ENCODE peak calls at places on chromosomes 12 and 14, in seven cellular contexts. X, E, P, R, I, M and D are unnamed samples.

GRCh38 chr12:57729321-57729844 is 9.2 kb downstream of the AGAP2 start:
- DNase-seq in X (no peak), E (no peak), P (no peak), R (peak; percentile 34), I (no peak), M (no peak), D (no peak)

GRCh38 chr12:114995891-114996290 is 311.9 kb upstream of the TBX3 start:
- DNase-seq in X (no peak), E (no peak), P (no peak), R (no peak), I (no peak), M (no peak), D (no peak)

GRCh38 chr12:105252901-105253300 is 16.9 kb upstream of the APPL2 start:
- DNase-seq in X (no peak), E (no peak), P (no peak), R (no peak), I (no peak), M (no peak), D (no peak)

GRCh38 chr12:49133014-49133413 is 1.8 kb upstream of the TUBA1B start:
- DNase-seq in X (peak; percentile 23), E (no peak), P (no peak), R (no peak), I (no peak), M (no peak), D (no peak)

GRCh38 chr12:65663648-65664047 is 160.6 kb upstream of the HMGA2 start:
- DNase-seq in X (no peak), E (no peak), P (no peak), R (no peak), I (no peak), M (no peak), D (no peak)

GRCh38 chr12:104507672-104508071 is 50.9 kb downstream of the CHST11 start:
- DNase-seq in X (no peak), E (no peak), P (no peak), R (no peak), I (no peak), M (no peak), D (no peak)

GRCh38 chr12:109897029-109897428 is 3.0 kb upstream of the TCHP start:
- DNase-seq in X (no peak), E (no peak), P (no peak), R (no peak), I (no peak), M (no peak), D (no peak)

GRCh38 chr12:117580718-117581062 is 219.3 kb upstream of the NOS1 start:
- DNase-seq in X (no peak), E (no peak), P (peak; percentile 33), R (no peak), I (no peak), M (no peak), D (peak; percentile 61)

GRCh38 chr12:49054096-49054495 is 6.5 kb downstream of the KMT2D start:
- DNase-seq in X (no peak), E (no peak), P (no peak), R (no peak), I (no peak), M (no peak), D (no peak)

GRCh38 chr12:67498981-67499380 is 149.6 kb upstream of the DYRK2 start:
- DNase-seq in X (no peak), E (peak; percentile 19), P (no peak), R (no peak), I (no peak), M (no peak), D (no peak)

GRCh38 chr14:93943052-93943451 is 15.9 kb downstream of the FAM181A start:
- DNase-seq in X (no peak), E (no peak), P (no peak), R (no peak), I (no peak), M (no peak), D (no peak)

GRCh38 chr12:89932950-89933349 is 224.3 kb upstream of the ATP2B1 start:
- DNase-seq in X (no peak), E (no peak), P (no peak), R (no peak), I (no peak), M (no peak), D (no peak)

GRCh38 chr12:117318591-117318990 is 42.8 kb downstream of the NOS1 start:
- DNase-seq in X (no peak), E (no peak), P (no peak), R (no peak), I (no peak), M (no peak), D (no peak)

GRCh38 chr12:79098530-79098929 is 234.0 kb downstream of the SYT1 start:
- DNase-seq in X (no peak), E (no peak), P (no peak), R (no peak), I (no peak), M (no peak), D (no peak)

GRCh38 chr12:57837779-57838562 is 8.6 kb downstream of the CTDSP2 start:
- DNase-seq in X (peak; percentile 68), E (no peak), P (peak; percentile 43), R (no peak), I (no peak), M (no peak), D (no peak)

GRCh38 chr12:107512391-107512790 is 173.2 kb upstream of the PWP1 start:
- DNase-seq in X (no peak), E (no peak), P (no peak), R (no peak), I (no peak), M (no peak), D (no peak)

GRCh38 chr14:60723218-60724079 is 702 bp downstream of the SIX4 start:
- DNase-seq in X (peak; percentile 11), E (no peak), P (no peak), R (peak; percentile 51), I (no peak), M (no peak), D (peak; percentile 70)

GRCh38 chr12:89862511-89863331 is 154.1 kb upstream of the ATP2B1 start:
- DNase-seq in X (no peak), E (no peak), P (no peak), R (no peak), I (no peak), M (no peak), D (no peak)

GRCh38 chr12:76284816-76285750 is 63.1 kb downstream of the BBS10 start:
- DNase-seq in X (no peak), E (no peak), P (no peak), R (no peak), I (no peak), M (no peak), D (no peak)

GRCh38 chr12:29796823-29797263 is 13.1 kb upstream of the TMTC1 start:
- DNase-seq in X (peak; percentile 61), E (no peak), P (no peak), R (peak; percentile 54), I (no peak), M (no peak), D (peak; percentile 71)

GRCh38 chr14:81388236-81388801 is 11.8 kb downstream of the STON2 start:
- DNase-seq in X (no peak), E (no peak), P (no peak), R (no peak), I (no peak), M (no peak), D (no peak)

GRCh38 chr12:122399592-122400373 is 22.7 kb downstream of the CLIP1 start:
- DNase-seq in X (no peak), E (peak; percentile 13), P (peak; percentile 53), R (peak; percentile 66), I (peak; percentile 57), M (peak; percentile 6), D (peak; percentile 92)

GRCh38 chr12:26810330-26810729 is 22.7 kb downstream of the ITPR2 start:
- DNase-seq in X (no peak), E (peak; percentile 29), P (peak; percentile 57), R (no peak), I (no peak), M (no peak), D (peak; percentile 73)

GRCh38 chr12:75779891-75780501 is 251.6 kb downstream of the PHLDA1 start:
- DNase-seq in X (no peak), E (no peak), P (no peak), R (no peak), I (no peak), M (no peak), D (no peak)

GRCh38 chr14:63752449-63753169 is 24.7 kb upstream of the SGPP1 start:
- DNase-seq in X (peak; percentile 28), E (no peak), P (no peak), R (peak; percentile 55), I (no peak), M (no peak), D (no peak)

GRCh38 chr14:58574623-58575022 is 63.1 kb upstream of the DACT1 start:
- DNase-seq in X (no peak), E (no peak), P (no peak), R (no peak), I (no peak), M (no peak), D (no peak)

GRCh38 chr12:57726884-57727757 is 11.4 kb downstream of the AGAP2 start:
- DNase-seq in X (no peak), E (no peak), P (peak; percentile 59), R (peak; percentile 46), I (no peak), M (no peak), D (no peak)

GRCh38 chr12:6231359-6232268 is 31.4 kb downstream of the CD9 start:
- DNase-seq in X (no peak), E (no peak), P (no peak), R (no peak), I (no peak), M (no peak), D (no peak)

GRCh38 chr14:75857199-75857598 is 124.6 kb downstream of the TGFB3 start:
- DNase-seq in X (no peak), E (no peak), P (no peak), R (no peak), I (no peak), M (no peak), D (no peak)